ENCODE peak calls at places on chromosomes 1 and 21, in seven cellular contexts. One of them, this sample, is unnamed.

GRCh38 chr1:154793674-154794073 is 76.4 kb downstream of the KCNN3 start:
- DNase-seq in IMR-90: no peak
- DNase-seq in tibial artery: no peak
- DNase-seq in ascending aorta: no peak
- DNase-seq in right atrium auricular region: no peak
- DNase-seq in lower lobe of right lung: no peak
- DNase-seq in fibroblast of pulmonary artery: no peak
- DNase-seq in this sample: no peak

GRCh38 chr1:60031116-60031515 is 42.5 kb downstream of the C1orf87 start:
- DNase-seq in IMR-90: no peak
- DNase-seq in tibial artery: no peak
- DNase-seq in ascending aorta: no peak
- DNase-seq in right atrium auricular region: no peak
- DNase-seq in lower lobe of right lung: no peak
- DNase-seq in fibroblast of pulmonary artery: no peak
- DNase-seq in this sample: no peak

GRCh38 chr1:87149166-87150065 is 179.3 kb upstream of the LMO4 start:
- DNase-seq in IMR-90: peak
- DNase-seq in tibial artery: no peak
- DNase-seq in ascending aorta: no peak
- DNase-seq in right atrium auricular region: no peak
- DNase-seq in lower lobe of right lung: no peak
- DNase-seq in fibroblast of pulmonary artery: peak
- DNase-seq in this sample: no peak

GRCh38 chr1:245313581-245313980 is 158.8 kb downstream of the KIF26B start:
- DNase-seq in IMR-90: no peak
- DNase-seq in tibial artery: no peak
- DNase-seq in ascending aorta: no peak
- DNase-seq in right atrium auricular region: no peak
- DNase-seq in lower lobe of right lung: no peak
- DNase-seq in fibroblast of pulmonary artery: no peak
- DNase-seq in this sample: no peak

GRCh38 chr21:17780539-17780938 is 38.6 kb downstream of the C21orf91 start:
- DNase-seq in IMR-90: no peak
- DNase-seq in tibial artery: no peak
- DNase-seq in ascending aorta: no peak
- DNase-seq in right atrium auricular region: no peak
- DNase-seq in lower lobe of right lung: no peak
- DNase-seq in fibroblast of pulmonary artery: no peak
- DNase-seq in this sample: no peak

GRCh38 chr1:19110266-19110927 is 99.7 kb downstream of the UBR4 start:
- DNase-seq in IMR-90: no peak
- DNase-seq in tibial artery: no peak
- DNase-seq in ascending aorta: no peak
- DNase-seq in right atrium auricular region: no peak
- DNase-seq in lower lobe of right lung: no peak
- DNase-seq in fibroblast of pulmonary artery: no peak
- DNase-seq in this sample: no peak

GRCh38 chr21:35940074-35940927 is 120.0 kb downstream of the SETD4 start:
- DNase-seq in IMR-90: peak
- DNase-seq in tibial artery: peak
- DNase-seq in ascending aorta: peak
- DNase-seq in right atrium auricular region: peak
- DNase-seq in lower lobe of right lung: no peak
- DNase-seq in fibroblast of pulmonary artery: peak
- DNase-seq in this sample: peak

GRCh38 chr1:231806623-231807470 is 180.3 kb downstream of the DISC1 start:
- DNase-seq in IMR-90: peak
- DNase-seq in tibial artery: peak
- DNase-seq in ascending aorta: no peak
- DNase-seq in right atrium auricular region: peak
- DNase-seq in lower lobe of right lung: peak
- DNase-seq in fibroblast of pulmonary artery: peak
- DNase-seq in this sample: no peak

GRCh38 chr1:206768472-206769330 is 1.9 kb upstream of the IL19 start:
- DNase-seq in IMR-90: no peak
- DNase-seq in tibial artery: no peak
- DNase-seq in ascending aorta: peak
- DNase-seq in right atrium auricular region: no peak
- DNase-seq in lower lobe of right lung: no peak
- DNase-seq in fibroblast of pulmonary artery: no peak
- DNase-seq in this sample: no peak

GRCh38 chr1:225567789-225568188 is 85.1 kb downstream of the ENAH start:
- DNase-seq in IMR-90: no peak
- DNase-seq in tibial artery: no peak
- DNase-seq in ascending aorta: no peak
- DNase-seq in right atrium auricular region: no peak
- DNase-seq in lower lobe of right lung: no peak
- DNase-seq in fibroblast of pulmonary artery: no peak
- DNase-seq in this sample: no peak

GRCh38 chr1:248804771-248805681 is 20.7 kb downstream of the SH3BP5L start:
- DNase-seq in IMR-90: no peak
- DNase-seq in tibial artery: no peak
- DNase-seq in ascending aorta: peak
- DNase-seq in right atrium auricular region: no peak
- DNase-seq in lower lobe of right lung: no peak
- DNase-seq in fibroblast of pulmonary artery: no peak
- DNase-seq in this sample: no peak

GRCh38 chr1:60870269-60870668 is 212.1 kb upstream of the NFIA start:
- DNase-seq in IMR-90: no peak
- DNase-seq in tibial artery: no peak
- DNase-seq in ascending aorta: no peak
- DNase-seq in right atrium auricular region: no peak
- DNase-seq in lower lobe of right lung: no peak
- DNase-seq in fibroblast of pulmonary artery: no peak
- DNase-seq in this sample: no peak

GRCh38 chr1:96962807-96963206 is 241.2 kb downstream of the PTBP2 start:
- DNase-seq in IMR-90: peak
- DNase-seq in tibial artery: no peak
- DNase-seq in ascending aorta: no peak
- DNase-seq in right atrium auricular region: no peak
- DNase-seq in lower lobe of right lung: no peak
- DNase-seq in fibroblast of pulmonary artery: peak
- DNase-seq in this sample: peak

GRCh38 chr1:76764638-76765572 is 102.4 kb upstream of the ST6GALNAC5 start:
- DNase-seq in IMR-90: no peak
- DNase-seq in tibial artery: no peak
- DNase-seq in ascending aorta: no peak
- DNase-seq in right atrium auricular region: no peak
- DNase-seq in lower lobe of right lung: peak
- DNase-seq in fibroblast of pulmonary artery: peak
- DNase-seq in this sample: no peak

GRCh38 chr1:234044079-234044478 is 139.6 kb downstream of the SLC35F3 start:
- DNase-seq in IMR-90: no peak
- DNase-seq in tibial artery: no peak
- DNase-seq in ascending aorta: no peak
- DNase-seq in right atrium auricular region: no peak
- DNase-seq in lower lobe of right lung: no peak
- DNase-seq in fibroblast of pulmonary artery: no peak
- DNase-seq in this sample: no peak

GRCh38 chr1:156001682-156002171 is 19.0 kb downstream of the SSR2 start:
- DNase-seq in IMR-90: no peak
- DNase-seq in tibial artery: no peak
- DNase-seq in ascending aorta: no peak
- DNase-seq in right atrium auricular region: no peak
- DNase-seq in lower lobe of right lung: no peak
- DNase-seq in fibroblast of pulmonary artery: no peak
- DNase-seq in this sample: no peak

GRCh38 chr1:191671236-191671635 is 487.0 kb upstream of the RGS18 start:
- DNase-seq in IMR-90: peak
- DNase-seq in tibial artery: no peak
- DNase-seq in ascending aorta: no peak
- DNase-seq in right atrium auricular region: no peak
- DNase-seq in lower lobe of right lung: no peak
- DNase-seq in fibroblast of pulmonary artery: no peak
- DNase-seq in this sample: peak

GRCh38 chr1:167565922-167566321 is 12.4 kb upstream of the CREG1 start:
- DNase-seq in IMR-90: no peak
- DNase-seq in tibial artery: no peak
- DNase-seq in ascending aorta: no peak
- DNase-seq in right atrium auricular region: no peak
- DNase-seq in lower lobe of right lung: no peak
- DNase-seq in fibroblast of pulmonary artery: no peak
- DNase-seq in this sample: no peak

GRCh38 chr21:39867198-39867650 is at the start of gene PCP4:
- DNase-seq in IMR-90: no peak
- DNase-seq in tibial artery: no peak
- DNase-seq in ascending aorta: peak
- DNase-seq in right atrium auricular region: no peak
- DNase-seq in lower lobe of right lung: peak
- DNase-seq in fibroblast of pulmonary artery: peak
- DNase-seq in this sample: no peak

GRCh38 chr1:214438530-214438929 is 112.9 kb downstream of the PTPN14 start:
- DNase-seq in IMR-90: no peak
- DNase-seq in tibial artery: no peak
- DNase-seq in ascending aorta: no peak
- DNase-seq in right atrium auricular region: no peak
- DNase-seq in lower lobe of right lung: no peak
- DNase-seq in fibroblast of pulmonary artery: no peak
- DNase-seq in this sample: no peak

GRCh38 chr1:81583878-81584277 is 216.9 kb upstream of the ADGRL2 start:
- DNase-seq in IMR-90: no peak
- DNase-seq in tibial artery: no peak
- DNase-seq in ascending aorta: no peak
- DNase-seq in right atrium auricular region: no peak
- DNase-seq in lower lobe of right lung: no peak
- DNase-seq in fibroblast of pulmonary artery: no peak
- DNase-seq in this sample: no peak

GRCh38 chr1:179228783-179229213 is 679 bp downstream of the ABL2 start:
- DNase-seq in IMR-90: peak
- DNase-seq in tibial artery: peak
- DNase-seq in ascending aorta: peak
- DNase-seq in right atrium auricular region: no peak
- DNase-seq in lower lobe of right lung: peak
- DNase-seq in fibroblast of pulmonary artery: no peak
- DNase-seq in this sample: no peak

GRCh38 chr1:21268281-21269239 is 21.7 kb downstream of the ECE1 start:
- DNase-seq in IMR-90: no peak
- DNase-seq in tibial artery: no peak
- DNase-seq in ascending aorta: no peak
- DNase-seq in right atrium auricular region: no peak
- DNase-seq in lower lobe of right lung: no peak
- DNase-seq in fibroblast of pulmonary artery: no peak
- DNase-seq in this sample: no peak

GRCh38 chr1:230068952-230069684 is 2.1 kb downstream of the GALNT2 start:
- DNase-seq in IMR-90: no peak
- DNase-seq in tibial artery: no peak
- DNase-seq in ascending aorta: no peak
- DNase-seq in right atrium auricular region: peak
- DNase-seq in lower lobe of right lung: no peak
- DNase-seq in fibroblast of pulmonary artery: no peak
- DNase-seq in this sample: no peak
- TF ChIP-seq CTCF in IMR-90: no peak
- TF ChIP-seq CTCF in tibial artery: no peak
- TF ChIP-seq CTCF in ascending aorta: no peak
- TF ChIP-seq CTCF in right atrium auricular region: no peak
- TF ChIP-seq CTCF in lower lobe of right lung: no peak
- TF ChIP-seq CTCF in fibroblast of pulmonary artery: no peak
- TF ChIP-seq CTCF in this sample: no peak

GRCh38 chr1:204685236-204686006 is at the start of gene LRRN2:
- DNase-seq in IMR-90: no peak
- DNase-seq in tibial artery: no peak
- DNase-seq in ascending aorta: no peak
- DNase-seq in right atrium auricular region: no peak
- DNase-seq in lower lobe of right lung: no peak
- DNase-seq in fibroblast of pulmonary artery: no peak
- DNase-seq in this sample: no peak
- H3K4me3 ChIP-seq in IMR-90: no peak
- H3K4me3 ChIP-seq in tibial artery: peak
- H3K4me3 ChIP-seq in ascending aorta: peak
- H3K4me3 ChIP-seq in right atrium auricular region: peak
- H3K4me3 ChIP-seq in lower lobe of right lung: peak
- H3K4me3 ChIP-seq in fibroblast of pulmonary artery: no peak
- H3K4me3 ChIP-seq in this sample: no peak

GRCh38 chr21:25788677-25789076 is 53.9 kb downstream of the GABPA start:
- DNase-seq in IMR-90: no peak
- DNase-seq in tibial artery: no peak
- DNase-seq in ascending aorta: no peak
- DNase-seq in right atrium auricular region: no peak
- DNase-seq in lower lobe of right lung: no peak
- DNase-seq in fibroblast of pulmonary artery: no peak
- DNase-seq in this sample: no peak

GRCh38 chr21:25790122-25790951 is 55.6 kb downstream of the GABPA start:
- DNase-seq in IMR-90: peak
- DNase-seq in tibial artery: no peak
- DNase-seq in ascending aorta: no peak
- DNase-seq in right atrium auricular region: no peak
- DNase-seq in lower lobe of right lung: no peak
- DNase-seq in fibroblast of pulmonary artery: peak
- DNase-seq in this sample: no peak

DNA sequence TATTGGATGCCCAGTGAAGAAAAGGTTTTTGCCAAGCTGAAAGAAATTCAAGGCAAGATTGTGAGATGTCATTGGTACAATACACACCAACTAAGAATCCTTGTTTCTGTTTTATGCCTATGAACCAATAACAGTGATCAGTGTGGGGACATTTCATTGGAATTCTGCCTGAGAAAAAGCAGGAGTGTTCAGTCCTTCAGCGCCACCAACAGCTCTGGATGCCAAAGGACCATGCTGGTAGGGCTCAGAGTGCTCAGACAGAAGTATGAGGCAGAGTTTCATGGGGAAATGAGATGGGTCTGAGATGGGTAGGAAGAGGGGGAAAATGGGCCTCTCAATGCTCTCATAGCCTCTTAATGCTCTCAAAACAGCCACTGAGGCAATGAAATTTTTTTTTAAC is 56.5 kb downstream of the GABPA start:
- DNase-seq in IMR-90: no peak
- DNase-seq in tibial artery: no peak
- DNase-seq in ascending aorta: no peak
- DNase-seq in right atrium auricular region: no peak
- DNase-seq in lower lobe of right lung: no peak
- DNase-seq in fibroblast of pulmonary artery: peak
- DNase-seq in this sample: no peak
- TF ChIP-seq CTCF in IMR-90: no peak
- TF ChIP-seq CTCF in tibial artery: no peak
- TF ChIP-seq CTCF in ascending aorta: no peak
- TF ChIP-seq CTCF in right atrium auricular region: no peak
- TF ChIP-seq CTCF in lower lobe of right lung: no peak
- TF ChIP-seq CTCF in fibroblast of pulmonary artery: no peak
- TF ChIP-seq CTCF in this sample: no peak

DNA sequence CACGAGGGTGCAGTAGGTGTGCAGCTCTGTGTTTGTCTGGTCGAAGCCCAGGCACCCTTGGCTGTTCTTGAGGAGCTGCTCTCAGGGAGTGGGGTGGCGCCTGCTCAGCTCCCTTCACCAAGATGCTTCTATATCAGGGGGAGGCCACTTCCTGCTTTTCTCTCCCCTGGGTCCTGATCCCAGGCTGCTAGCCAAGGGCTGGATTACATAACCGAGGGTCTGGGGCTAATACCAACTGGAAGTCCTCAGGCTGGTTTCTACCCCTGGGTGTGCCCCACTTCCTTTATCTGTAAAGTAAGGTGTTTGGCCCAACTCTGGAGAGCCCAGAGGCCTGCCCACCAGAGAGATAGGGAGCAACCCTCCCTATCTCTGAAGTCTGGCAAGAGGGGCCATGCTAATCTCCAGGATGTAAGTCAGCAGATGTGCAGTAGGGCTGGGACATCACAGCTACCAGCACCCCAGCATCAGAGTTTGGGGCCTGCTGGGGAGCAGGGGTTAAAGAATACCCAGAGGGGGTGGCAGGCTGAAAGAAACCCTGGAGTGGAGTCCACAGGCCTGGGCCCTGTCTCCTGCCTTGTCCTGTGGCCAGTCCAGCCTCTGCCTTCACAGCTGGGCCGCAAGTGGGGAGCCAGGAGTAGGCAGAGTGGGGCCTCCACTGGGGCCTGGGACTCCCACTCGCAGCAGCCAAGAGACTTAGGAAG is 2.1 kb downstream of the SELENBP1 start:
- DNase-seq in IMR-90: no peak
- DNase-seq in tibial artery: peak
- DNase-seq in ascending aorta: no peak
- DNase-seq in right atrium auricular region: peak
- DNase-seq in lower lobe of right lung: peak
- DNase-seq in fibroblast of pulmonary artery: peak
- DNase-seq in this sample: no peak
- H3K4me3 ChIP-seq in IMR-90: no peak
- H3K4me3 ChIP-seq in tibial artery: no peak
- H3K4me3 ChIP-seq in ascending aorta: peak
- H3K4me3 ChIP-seq in right atrium auricular region: no peak
- H3K4me3 ChIP-seq in lower lobe of right lung: peak
- H3K4me3 ChIP-seq in fibroblast of pulmonary artery: no peak
- H3K4me3 ChIP-seq in this sample: no peak

This sample was measured in AG04449.